ENCODE peak calls at places on chromosomes 3 and 15, in seven cellular contexts. One of them, this sample, is unnamed.

GRCh38 chr15:36230741-36231140 is 348.7 kb upstream of the CDIN1 start:
- DNase-seq in heart left ventricle: no peak
- DNase-seq in prostate gland: no peak
- DNase-seq in upper lobe of left lung: no peak
- DNase-seq in A549: no peak
- DNase-seq in stomach: no peak
- DNase-seq in breast epithelium: no peak
- DNase-seq in this sample: no peak

GRCh38 chr3:99943931-99944761 is 126.5 kb downstream of the CMSS1 start:
- DNase-seq in heart left ventricle: no peak
- DNase-seq in prostate gland: no peak
- DNase-seq in upper lobe of left lung: no peak
- DNase-seq in A549: no peak
- DNase-seq in stomach: no peak
- DNase-seq in breast epithelium: no peak
- DNase-seq in this sample: no peak

GRCh38 chr15:65986416-65986815 is 117.1 kb downstream of the RAB11A start:
- DNase-seq in heart left ventricle: no peak
- DNase-seq in prostate gland: no peak
- DNase-seq in upper lobe of left lung: no peak
- DNase-seq in A549: no peak
- DNase-seq in stomach: no peak
- DNase-seq in breast epithelium: no peak
- DNase-seq in this sample: no peak

GRCh38 chr3:166282931-166283330 is 445.7 kb upstream of the BCHE start:
- DNase-seq in heart left ventricle: no peak
- DNase-seq in prostate gland: no peak
- DNase-seq in upper lobe of left lung: no peak
- DNase-seq in A549: no peak
- DNase-seq in stomach: no peak
- DNase-seq in breast epithelium: no peak
- DNase-seq in this sample: no peak

GRCh38 chr3:158106773-158107461 is 697 bp upstream of the SHOX2 start:
- DNase-seq in heart left ventricle: no peak
- DNase-seq in prostate gland: no peak
- DNase-seq in upper lobe of left lung: peak; percentile 39
- DNase-seq in A549: peak; percentile 44
- DNase-seq in stomach: no peak
- DNase-seq in breast epithelium: no peak
- DNase-seq in this sample: peak; percentile 61

GRCh38 chr3:42263354-42264346 is 2.3 kb downstream of the CCK start:
- DNase-seq in heart left ventricle: no peak
- DNase-seq in prostate gland: no peak
- DNase-seq in upper lobe of left lung: peak; percentile 83
- DNase-seq in A549: no peak
- DNase-seq in stomach: no peak
- DNase-seq in breast epithelium: no peak
- DNase-seq in this sample: no peak

GRCh38 chr3:487580-487979 is 291.0 kb downstream of the CHL1 start:
- DNase-seq in heart left ventricle: no peak
- DNase-seq in prostate gland: no peak
- DNase-seq in upper lobe of left lung: no peak
- DNase-seq in A549: no peak
- DNase-seq in stomach: no peak
- DNase-seq in breast epithelium: no peak
- DNase-seq in this sample: no peak

GRCh38 chr3:51357856-51358255 is 27.2 kb upstream of the MANF start:
- DNase-seq in heart left ventricle: no peak
- DNase-seq in prostate gland: no peak
- DNase-seq in upper lobe of left lung: no peak
- DNase-seq in A549: no peak
- DNase-seq in stomach: no peak
- DNase-seq in breast epithelium: no peak
- DNase-seq in this sample: no peak

GRCh38 chr3:58952128-58952917 is 97.5 kb downstream of the CFAP20DC start:
- DNase-seq in heart left ventricle: no peak
- DNase-seq in prostate gland: no peak
- DNase-seq in upper lobe of left lung: no peak
- DNase-seq in A549: no peak
- DNase-seq in stomach: no peak
- DNase-seq in breast epithelium: no peak
- DNase-seq in this sample: no peak

GRCh38 chr3:128804017-128804816 is 75.2 kb upstream of the ACAD9 start:
- DNase-seq in heart left ventricle: no peak
- DNase-seq in prostate gland: no peak
- DNase-seq in upper lobe of left lung: no peak
- DNase-seq in A549: no peak
- DNase-seq in stomach: no peak
- DNase-seq in breast epithelium: no peak
- DNase-seq in this sample: no peak

GRCh38 chr15:89642106-89642505 is 13.2 kb downstream of the KIF7 start:
- DNase-seq in heart left ventricle: peak; percentile 47
- DNase-seq in prostate gland: no peak
- DNase-seq in upper lobe of left lung: no peak
- DNase-seq in A549: no peak
- DNase-seq in stomach: peak; percentile 13
- DNase-seq in breast epithelium: no peak
- DNase-seq in this sample: no peak

GRCh38 chr3:144810150-144810549 is 838.5 kb downstream of the DIPK2A start:
- DNase-seq in heart left ventricle: no peak
- DNase-seq in prostate gland: no peak
- DNase-seq in upper lobe of left lung: no peak
- DNase-seq in A549: no peak
- DNase-seq in stomach: no peak
- DNase-seq in breast epithelium: no peak
- DNase-seq in this sample: no peak

GRCh38 chr3:25652921-25653320 is 11.8 kb downstream of the TOP2B start:
- DNase-seq in heart left ventricle: no peak
- DNase-seq in prostate gland: no peak
- DNase-seq in upper lobe of left lung: no peak
- DNase-seq in A549: no peak
- DNase-seq in stomach: no peak
- DNase-seq in breast epithelium: no peak
- DNase-seq in this sample: no peak

GRCh38 chr3:37032961-37033360 is 39.6 kb downstream of the MLH1 start:
- DNase-seq in heart left ventricle: no peak
- DNase-seq in prostate gland: peak; percentile 31
- DNase-seq in upper lobe of left lung: peak; percentile 8
- DNase-seq in A549: no peak
- DNase-seq in stomach: no peak
- DNase-seq in breast epithelium: no peak
- DNase-seq in this sample: no peak

GRCh38 chr3:99410789-99411311 is 227.5 kb upstream of the COL8A1 start:
- DNase-seq in heart left ventricle: no peak
- DNase-seq in prostate gland: no peak
- DNase-seq in upper lobe of left lung: no peak
- DNase-seq in A549: no peak
- DNase-seq in stomach: no peak
- DNase-seq in breast epithelium: no peak
- DNase-seq in this sample: no peak

GRCh38 chr15:57354436-57355123 is 21.7 kb upstream of the CGNL1 start:
- DNase-seq in heart left ventricle: no peak
- DNase-seq in prostate gland: no peak
- DNase-seq in upper lobe of left lung: no peak
- DNase-seq in A549: no peak
- DNase-seq in stomach: no peak
- DNase-seq in breast epithelium: no peak
- DNase-seq in this sample: no peak

GRCh38 chr3:197154-197855 is 742 bp downstream of the CHL1 start:
- DNase-seq in heart left ventricle: peak; percentile 56
- DNase-seq in prostate gland: no peak
- DNase-seq in upper lobe of left lung: peak; percentile 89
- DNase-seq in A549: no peak
- DNase-seq in stomach: no peak
- DNase-seq in breast epithelium: peak; percentile 53
- DNase-seq in this sample: peak; percentile 79

GRCh38 chr15:49901867-49902775 is 216.9 kb downstream of the ATP8B4 start:
- DNase-seq in heart left ventricle: no peak
- DNase-seq in prostate gland: no peak
- DNase-seq in upper lobe of left lung: no peak
- DNase-seq in A549: peak; percentile 49
- DNase-seq in stomach: no peak
- DNase-seq in breast epithelium: no peak
- DNase-seq in this sample: no peak
- TF ChIP-seq CTCF in heart left ventricle: no peak
- TF ChIP-seq CTCF in prostate gland: no peak
- TF ChIP-seq CTCF in upper lobe of left lung: no peak
- TF ChIP-seq CTCF in A549: peak; percentile 72
- TF ChIP-seq CTCF in stomach: no peak
- TF ChIP-seq CTCF in breast epithelium: no peak
- TF ChIP-seq CTCF in this sample: no peak

GRCh38 chr3:78511840-78512239 is 1256.0 kb downstream of the ROBO1 start:
- DNase-seq in heart left ventricle: no peak
- DNase-seq in prostate gland: no peak
- DNase-seq in upper lobe of left lung: no peak
- DNase-seq in A549: no peak
- DNase-seq in stomach: no peak
- DNase-seq in breast epithelium: no peak
- DNase-seq in this sample: no peak

GRCh38 chr3:78517932-78518331 is 1249.9 kb downstream of the ROBO1 start:
- DNase-seq in heart left ventricle: no peak
- DNase-seq in prostate gland: no peak
- DNase-seq in upper lobe of left lung: no peak
- DNase-seq in A549: no peak
- DNase-seq in stomach: no peak
- DNase-seq in breast epithelium: no peak
- DNase-seq in this sample: no peak

GRCh38 chr3:78519281-78519680 is 1248.5 kb downstream of the ROBO1 start:
- DNase-seq in heart left ventricle: no peak
- DNase-seq in prostate gland: no peak
- DNase-seq in upper lobe of left lung: no peak
- DNase-seq in A549: no peak
- DNase-seq in stomach: no peak
- DNase-seq in breast epithelium: no peak
- DNase-seq in this sample: no peak

GRCh38 chr3:78516437-78516836 is 1251.4 kb downstream of the ROBO1 start:
- DNase-seq in heart left ventricle: no peak
- DNase-seq in prostate gland: no peak
- DNase-seq in upper lobe of left lung: no peak
- DNase-seq in A549: no peak
- DNase-seq in stomach: no peak
- DNase-seq in breast epithelium: no peak
- DNase-seq in this sample: no peak

GRCh38 chr3:78516937-78517336 is 1250.9 kb downstream of the ROBO1 start:
- DNase-seq in heart left ventricle: no peak
- DNase-seq in prostate gland: no peak
- DNase-seq in upper lobe of left lung: no peak
- DNase-seq in A549: no peak
- DNase-seq in stomach: no peak
- DNase-seq in breast epithelium: no peak
- DNase-seq in this sample: no peak
- TF ChIP-seq POLR2A in heart left ventricle: no peak
- TF ChIP-seq POLR2A in prostate gland: no peak
- TF ChIP-seq POLR2A in upper lobe of left lung: no peak
- TF ChIP-seq POLR2A in A549: no peak
- TF ChIP-seq POLR2A in stomach: no peak
- TF ChIP-seq POLR2A in breast epithelium: no peak
- TF ChIP-seq POLR2A in this sample: no peak

GRCh38 chr3:10249833-10250232 is 1.6 kb downstream of the TATDN2 start:
- DNase-seq in heart left ventricle: no peak
- DNase-seq in prostate gland: no peak
- DNase-seq in upper lobe of left lung: no peak
- DNase-seq in A549: no peak
- DNase-seq in stomach: no peak
- DNase-seq in breast epithelium: no peak
- DNase-seq in this sample: no peak

GRCh38 chr3:10248984-10249748 is 907 bp downstream of the TATDN2 start:
- DNase-seq in heart left ventricle: no peak
- DNase-seq in prostate gland: peak; percentile 8
- DNase-seq in upper lobe of left lung: peak; percentile 79
- DNase-seq in A549: peak; percentile 14
- DNase-seq in stomach: no peak
- DNase-seq in breast epithelium: no peak
- DNase-seq in this sample: no peak

GRCh38 chr3:10247679-10248183 is 528 bp upstream of the TATDN2 start:
- DNase-seq in heart left ventricle: no peak
- DNase-seq in prostate gland: peak; percentile 10
- DNase-seq in upper lobe of left lung: no peak
- DNase-seq in A549: no peak
- DNase-seq in stomach: no peak
- DNase-seq in breast epithelium: no peak
- DNase-seq in this sample: peak; percentile 61

GRCh38 chr3:10251006-10251405 is 2.7 kb downstream of the TATDN2 start:
- DNase-seq in heart left ventricle: no peak
- DNase-seq in prostate gland: no peak
- DNase-seq in upper lobe of left lung: no peak
- DNase-seq in A549: no peak
- DNase-seq in stomach: no peak
- DNase-seq in breast epithelium: no peak
- DNase-seq in this sample: no peak

DNA sequence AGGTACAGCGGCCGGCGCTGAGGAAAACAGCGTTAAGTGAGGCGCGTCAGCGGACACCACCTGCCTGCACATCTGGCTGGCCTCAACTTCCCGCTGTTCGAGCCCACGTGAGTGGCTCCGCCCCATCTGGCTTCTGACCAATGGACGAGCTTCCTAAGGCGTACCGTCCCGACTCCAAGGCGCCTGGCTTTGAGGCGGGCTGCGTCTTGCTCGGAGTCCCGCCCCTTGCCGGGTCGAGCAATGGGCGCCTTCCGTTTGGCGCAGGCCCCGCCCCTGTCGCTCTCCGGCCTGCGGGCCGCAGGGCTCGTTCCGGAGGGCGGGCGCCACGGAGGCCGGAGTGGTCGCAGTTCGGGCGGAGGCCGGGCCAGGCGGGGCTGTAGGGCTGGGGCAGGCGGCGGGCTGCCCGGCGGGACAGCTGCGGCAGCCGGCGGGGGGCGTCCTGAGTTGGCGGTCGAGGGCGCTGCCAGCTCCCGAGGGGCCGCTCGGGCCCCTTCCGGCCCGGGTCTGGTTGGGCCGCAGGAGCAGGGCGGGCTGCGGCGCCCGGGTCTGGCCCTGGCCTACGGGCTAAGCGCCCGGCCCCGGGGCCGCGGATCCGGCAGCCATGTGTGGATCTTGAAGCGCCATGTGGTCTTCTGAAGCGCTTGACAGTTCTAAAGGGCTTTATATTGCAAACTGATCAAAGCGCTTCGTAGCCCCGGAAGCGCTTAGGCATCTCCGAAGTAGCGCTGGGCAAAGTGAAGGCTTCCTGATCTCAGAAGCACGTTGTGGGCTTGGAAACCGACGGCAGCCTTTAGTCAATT is at the start of gene TATDN2:
- DNase-seq in heart left ventricle: peak; percentile 98
- DNase-seq in prostate gland: peak; percentile 96
- DNase-seq in upper lobe of left lung: peak; percentile 97
- DNase-seq in A549: peak; percentile 97
- DNase-seq in stomach: peak; percentile 97
- DNase-seq in breast epithelium: peak; percentile 90
- DNase-seq in this sample: peak; percentile 97
- TF ChIP-seq CTCF in heart left ventricle: no peak
- TF ChIP-seq CTCF in prostate gland: peak; percentile 35
- TF ChIP-seq CTCF in upper lobe of left lung: no peak
- TF ChIP-seq CTCF in A549: no peak
- TF ChIP-seq CTCF in stomach: no peak
- TF ChIP-seq CTCF in breast epithelium: no peak
- TF ChIP-seq CTCF in this sample: no peak

DNA sequence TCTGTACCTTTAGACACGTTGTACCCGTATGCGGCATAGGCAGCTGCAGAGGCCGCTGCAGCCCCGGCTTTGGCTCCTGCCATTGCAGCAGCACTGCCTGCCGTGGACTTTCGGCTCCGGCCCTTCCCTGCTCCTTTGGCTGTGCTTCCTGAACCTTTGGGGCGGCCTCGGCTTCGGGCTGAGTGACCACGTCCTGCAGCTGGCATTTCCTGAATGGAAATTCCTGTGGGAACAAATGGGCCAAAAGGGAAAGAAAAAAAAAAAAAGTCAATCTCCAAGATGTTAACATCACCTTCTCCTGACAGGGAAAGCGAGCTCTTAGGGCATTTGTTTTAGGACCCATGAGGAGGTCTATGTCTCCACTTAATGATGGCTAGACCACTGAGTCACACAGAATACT is 29.6 kb downstream of the CHAC1 start:
- DNase-seq in heart left ventricle: no peak
- DNase-seq in prostate gland: no peak
- DNase-seq in upper lobe of left lung: peak; percentile 78
- DNase-seq in A549: no peak
- DNase-seq in stomach: no peak
- DNase-seq in breast epithelium: no peak
- DNase-seq in this sample: no peak
- TF ChIP-seq POLR2A in heart left ventricle: no peak
- TF ChIP-seq POLR2A in prostate gland: no peak
- TF ChIP-seq POLR2A in upper lobe of left lung: no peak
- TF ChIP-seq POLR2A in A549: no peak
- TF ChIP-seq POLR2A in stomach: no peak
- TF ChIP-seq POLR2A in breast epithelium: no peak
- TF ChIP-seq POLR2A in this sample: no peak